ENCODE peak calls at places on chromosomes 3 and 15, in four cellular contexts. O is naive B cell, V is A549, A is astrocyte. C is an unnamed sample.

GRCh38 chr3:159652452-159652851 is 336.2 kb upstream of the IL12A start:
- DNase-seq in A (no peak), O (no peak), V (no peak), C (no peak)

GRCh38 chr3:197458179-197458707 is 97.5 kb downstream of the BDH1 start:
- DNase-seq in V (peak), A (no peak), O (no peak), C (no peak)

GRCh38 chr3:12959838-12960378 is 113.3 kb downstream of the IQSEC1 start:
- DNase-seq in V (no peak), A (no peak), O (peak), C (no peak)

GRCh38 chr3:24496529-24497482 is 2.2 kb upstream of the THRB start:
- DNase-seq in O (peak), V (peak), A (peak), C (peak)

GRCh38 chr3:72338942-72339749 is 509.1 kb downstream of the SHQ1 start:
- DNase-seq in V (peak), A (peak), O (no peak), C (peak)

GRCh38 chr15:43105077-43105769 is 615 bp downstream of the UBR1 start:
- DNase-seq in A (no peak), V (peak), O (no peak), C (no peak)

GRCh38 chr15:41937568-41937923 is 34.8 kb downstream of the EHD4 start:
- DNase-seq in A (no peak), V (no peak), O (no peak), C (no peak)

GRCh38 chr3:136862611-136862951 is 573 bp downstream of the NCK1 start:
- DNase-seq in O (no peak), A (peak), V (peak), C (peak)

GRCh38 chr3:43294975-43295374 is 8.6 kb downstream of the SNRK start:
- DNase-seq in A (peak), O (no peak), V (no peak), C (no peak)

GRCh38 chr3:52402101-52402521 is 42.8 kb downstream of the SEMA3G start:
- DNase-seq in A (no peak), V (no peak), O (no peak), C (no peak)

GRCh38 chr15:86336051-86336788 is 256.5 kb downstream of the AGBL1 start:
- DNase-seq in O (no peak), A (peak), V (no peak), C (no peak)

GRCh38 chr3:106247902-106248684 is 379.3 kb upstream of the CBLB start:
- DNase-seq in V (no peak), A (peak), O (no peak), C (no peak)

GRCh38 chr3:148829926-148830325 is 2.3 kb downstream of the CPB1 start:
- DNase-seq in A (no peak), V (no peak), O (no peak), C (no peak)

GRCh38 chr3:185175370-185175987 is 22.6 kb upstream of the C3orf70 start:
- DNase-seq in V (no peak), A (no peak), O (no peak), C (no peak)

GRCh38 chr3:136891934-136892855 is 30.2 kb downstream of the NCK1 start:
- DNase-seq in A (no peak), O (no peak), V (no peak), C (no peak)